ENCODE peak calls at places on chromosomes 2 and 18, in seven cellular contexts. A is CD8-positive, alpha-beta memory T cell; S is aorta; T is RWPE1; W is HTR-8/SVneo; Q is iris pigment epithelial cell; N is HT1080. Y is an unnamed sample.

GRCh38 chr18:62186656-62187542 is at the start of the genes PIGN and RELCH:
- DNase-seq in Q (peak), N (peak), T (peak), S (peak), A (peak), W (peak), Y (peak)

GRCh38 chr2:235917506-235917905 is 250.7 kb downstream of the GBX2 start:
- DNase-seq in W (no peak), S (no peak), T (no peak), Q (no peak), N (no peak), A (no peak), Y (no peak)

GRCh38 chr2:173814306-173814705 is 150.9 kb downstream of the SP3 start:
- DNase-seq in Q (no peak), W (no peak), N (no peak), T (no peak), S (no peak), A (no peak), Y (no peak)

GRCh38 chr2:127580167-127581049 is 44.9 kb downstream of the MYO7B start:
- DNase-seq in Q (no peak), N (no peak), S (no peak), T (no peak), W (no peak), A (no peak), Y (no peak)

GRCh38 chr2:120722603-120723421 is 12.9 kb upstream of the GLI2 start:
- DNase-seq in W (peak), S (no peak), T (no peak), N (peak), A (no peak), Q (peak), Y (no peak)

GRCh38 chr2:29431485-29431884 is 316.3 kb downstream of the CLIP4 start:
- DNase-seq in W (no peak), A (no peak), Q (no peak), T (no peak), N (no peak), S (no peak), Y (no peak)

GRCh38 chr2:203585541-203585940 is 50.4 kb upstream of the RAPH1 start:
- DNase-seq in A (no peak), S (no peak), W (no peak), Q (no peak), N (no peak), T (no peak), Y (no peak)

GRCh38 chr2:1986166-1986565 is 241.9 kb upstream of the PXDN start:
- DNase-seq in A (no peak), Q (no peak), S (no peak), N (no peak), W (no peak), T (no peak), Y (no peak)

GRCh38 chr2:181741756-181742155 is 61.4 kb upstream of the NEUROD1 start:
- DNase-seq in S (no peak), W (no peak), T (peak), A (no peak), Q (peak), N (peak), Y (no peak)

GRCh38 chr2:7324706-7325105 is 407.5 kb downstream of the RNF144A start:
- DNase-seq in A (no peak), W (no peak), S (no peak), Q (no peak), N (no peak), T (no peak), Y (no peak)

GRCh38 chr18:35517715-35518114 is 20.0 kb upstream of the INO80C start:
- DNase-seq in A (no peak), S (no peak), N (no peak), Q (no peak), T (no peak), W (no peak), Y (no peak)

GRCh38 chr2:84388921-84389490 is 70.1 kb downstream of the SUCLG1 start:
- DNase-seq in A (no peak), S (no peak), W (no peak), N (no peak), T (no peak), Q (no peak), Y (no peak)

GRCh38 chr2:96073170-96073775 is 38.6 kb upstream of the GPAT2 start:
- DNase-seq in T (no peak), Q (no peak), W (no peak), S (no peak), A (no peak), N (no peak), Y (no peak)

GRCh38 chr2:168663993-168664392 is 138.4 kb upstream of the NOSTRIN start:
- DNase-seq in W (no peak), S (no peak), N (no peak), Q (peak), T (no peak), A (no peak), Y (no peak)

GRCh38 chr2:39623916-39624315 is 41.8 kb upstream of the TMEM178A start:
- DNase-seq in N (no peak), T (no peak), W (no peak), S (no peak), Q (no peak), A (no peak), Y (no peak)

GRCh38 chr2:11092693-11093335 is 62.5 kb upstream of the SLC66A3 start:
- DNase-seq in S (no peak), W (no peak), T (no peak), A (no peak), Q (no peak), N (no peak), Y (no peak)

GRCh38 chr2:47301277-47301618 is 101.7 kb upstream of the MSH2 start:
- DNase-seq in N (no peak), W (no peak), Q (no peak), T (no peak), A (no peak), S (no peak), Y (no peak)

GRCh38 chr2:26687785-26688184 is 4.7 kb upstream of the KCNK3 start:
- DNase-seq in A (no peak), W (no peak), N (no peak), Q (no peak), S (peak), T (no peak), Y (no peak)

GRCh38 chr18:76819411-76820136 is 2.8 kb upstream of the ZNF236 start:
- DNase-seq in T (no peak), Q (no peak), A (no peak), N (no peak), S (no peak), W (no peak), Y (no peak)

GRCh38 chr2:189673661-189674373 is 653 bp upstream of the ANKAR start:
- DNase-seq in A (no peak), W (no peak), N (no peak), S (no peak), T (no peak), Q (peak), Y (no peak)

GRCh38 chr2:68709421-68709911 is 25.1 kb upstream of the ARHGAP25 start:
- DNase-seq in Q (peak), N (peak), T (peak), S (no peak), W (peak), A (no peak), Y (no peak)

GRCh38 chr2:105458076-105458475 is 59.2 kb upstream of the FHL2 start:
- DNase-seq in T (no peak), W (no peak), S (no peak), A (no peak), Q (no peak), N (no peak), Y (no peak)

GRCh38 chr2:42753188-42753813 is 10.6 kb downstream of the OXER1 start:
- DNase-seq in S (no peak), A (no peak), T (no peak), Q (no peak), W (no peak), N (no peak), Y (no peak)

GRCh38 chr2:8472545-8473361 is 209.1 kb upstream of the ID2 start:
- DNase-seq in A (no peak), N (no peak), S (no peak), T (no peak), Q (no peak), W (no peak), Y (no peak)